ENCODE peak calls at places on chromosome 14, in seven cellular contexts. D, S, T, A, K, O and Z are unnamed samples.

GRCh38 chr14:77032854-77033621 is 4.5 kb upstream of the IRF2BPL start:
- DNase-seq in D (peak; percentile 80), S (peak; percentile 94), T (peak; percentile 70), A (peak; percentile 95), K (peak; percentile 92), O (peak; percentile 87), Z (peak; percentile 99)

GRCh38 chr14:92751819-92752218 is 3.4 kb upstream of the LGMN start:
- DNase-seq in D (no peak), S (no peak), T (no peak), A (no peak), K (no peak), O (no peak), Z (no peak)

GRCh38 chr14:20886091-20886490 is 5.1 kb upstream of the RNASE3 start:
- DNase-seq in D (no peak), S (no peak), T (no peak), A (no peak), K (no peak), O (no peak), Z (no peak)

GRCh38 chr14:22973217-22974032 is 8.9 kb downstream of the AJUBA start:
- DNase-seq in D (peak; percentile 44), S (no peak), T (no peak), A (no peak), K (no peak), O (peak; percentile 77), Z (no peak)

GRCh38 chr14:63677891-63678379 is 36.3 kb upstream of the WDR89 start:
- DNase-seq in D (no peak), S (no peak), T (no peak), A (no peak), K (peak; percentile 82), O (no peak), Z (no peak)

GRCh38 chr14:55975281-55975905 is 142.8 kb upstream of the PELI2 start:
- DNase-seq in D (no peak), S (no peak), T (no peak), A (no peak), K (no peak), O (no peak), Z (no peak)

GRCh38 chr14:65531148-65531547 is 118.6 kb downstream of the FUT8 start:
- DNase-seq in D (no peak), S (no peak), T (no peak), A (no peak), K (no peak), O (no peak), Z (no peak)

GRCh38 chr14:72904840-72905561 is 11.1 kb upstream of the DPF3 start:
- DNase-seq in D (peak; percentile 47), S (peak; percentile 54), T (peak; percentile 50), A (peak; percentile 49), K (peak; percentile 73), O (peak; percentile 81), Z (peak; percentile 79)

GRCh38 chr14:105473033-105473676 is 1.5 kb upstream of the CRIP2 start:
- DNase-seq in D (no peak), S (peak; percentile 68), T (no peak), A (peak; percentile 58), K (no peak), O (no peak), Z (no peak)

GRCh38 chr14:58280954-58281787 is 17.2 kb upstream of the ARID4A start:
- DNase-seq in D (peak; percentile 21), S (no peak), T (peak; percentile 3), A (peak; percentile 44), K (no peak), O (no peak), Z (no peak)

GRCh38 chr14:83529531-83529930 is 1995.9 kb upstream of the SEL1L start:
- DNase-seq in D (no peak), S (no peak), T (no peak), A (no peak), K (no peak), O (no peak), Z (no peak)

GRCh38 chr14:30680036-30680435 is 57.9 kb downstream of the SCFD1 start:
- DNase-seq in D (no peak), S (no peak), T (no peak), A (no peak), K (no peak), O (no peak), Z (no peak)